ENCODE peak calls at places on chromosomes 11 and 22, in four cellular contexts. C is neural progenitor cell, A is testis, H is A673. N is an unnamed sample.

GRCh38 chr11:111939836-111940604 is 2.9 kb downstream of the DIXDC1 start:
- DNase-seq in C (no peak), A (no peak), H (no peak), N (no peak)

GRCh38 chr11:57354699-57355098 is 16.5 kb downstream of the P2RX3 start:
- DNase-seq in C (no peak), A (no peak), H (no peak), N (no peak)

GRCh38 chr11:95121687-95122086 is 32.0 kb downstream of the ENDOD1 start:
- DNase-seq in C (no peak), A (no peak), H (no peak), N (no peak)

GRCh38 chr22:40423246-40423753 is 52.9 kb downstream of the SGSM3 start:
- DNase-seq in C (no peak), A (no peak), H (no peak), N (no peak)

GRCh38 chr11:37712246-37712645 is 1114.2 kb upstream of the RAG2 start:
- DNase-seq in C (peak), A (no peak), H (peak), N (no peak)

GRCh38 chr11:44456544-44457270 is 108.8 kb upstream of the CD82 start:
- DNase-seq in C (peak), A (no peak), H (no peak), N (peak)

GRCh38 chr22:22870577-22871398 is 16.8 kb upstream of the IGLL5 start:
- DNase-seq in C (peak), A (no peak), H (no peak), N (no peak)

GRCh38 chr11:130829801-130830562 is 86.3 kb downstream of the SNX19 start:
- DNase-seq in C (no peak), A (peak), H (no peak), N (no peak)

GRCh38 chr11:72091292-72091691 is 10.6 kb downstream of the LRRC51 start:
- DNase-seq in C (peak), A (peak), H (peak), N (peak)

GRCh38 chr11:100888836-100889235 is 201.7 kb downstream of the ARHGAP42 start:
- DNase-seq in C (no peak), A (no peak), H (no peak), N (no peak)

GRCh38 chr11:129283141-129283540 is 91.0 kb upstream of the ARHGAP32 start:
- DNase-seq in C (no peak), A (no peak), H (no peak), N (no peak)

GRCh38 chr11:47987781-47988180 is 7.4 kb downstream of the PTPRJ start:
- DNase-seq in C (no peak), A (peak), H (no peak), N (no peak)

GRCh38 chr11:70378506-70379134 is 19.7 kb upstream of the CTTN start:
- DNase-seq in C (no peak), A (no peak), H (no peak), N (no peak)

GRCh38 chr11:86893235-86893634 is 62.0 kb downstream of the FZD4 start:
- DNase-seq in C (no peak), A (no peak), H (no peak), N (no peak)

GRCh38 chr11:123603666-123604065 is 50.8 kb downstream of the SCN3B start:
- DNase-seq in C (no peak), A (no peak), H (no peak), N (no peak)

GRCh38 chr22:34055525-34056200 is 135.4 kb upstream of the LARGE1 start:
- DNase-seq in C (peak), A (peak), H (peak), N (no peak)
- TF ChIP-seq CTCF in C (peak), A (no peak), H (no peak), N (no peak)

DNA sequence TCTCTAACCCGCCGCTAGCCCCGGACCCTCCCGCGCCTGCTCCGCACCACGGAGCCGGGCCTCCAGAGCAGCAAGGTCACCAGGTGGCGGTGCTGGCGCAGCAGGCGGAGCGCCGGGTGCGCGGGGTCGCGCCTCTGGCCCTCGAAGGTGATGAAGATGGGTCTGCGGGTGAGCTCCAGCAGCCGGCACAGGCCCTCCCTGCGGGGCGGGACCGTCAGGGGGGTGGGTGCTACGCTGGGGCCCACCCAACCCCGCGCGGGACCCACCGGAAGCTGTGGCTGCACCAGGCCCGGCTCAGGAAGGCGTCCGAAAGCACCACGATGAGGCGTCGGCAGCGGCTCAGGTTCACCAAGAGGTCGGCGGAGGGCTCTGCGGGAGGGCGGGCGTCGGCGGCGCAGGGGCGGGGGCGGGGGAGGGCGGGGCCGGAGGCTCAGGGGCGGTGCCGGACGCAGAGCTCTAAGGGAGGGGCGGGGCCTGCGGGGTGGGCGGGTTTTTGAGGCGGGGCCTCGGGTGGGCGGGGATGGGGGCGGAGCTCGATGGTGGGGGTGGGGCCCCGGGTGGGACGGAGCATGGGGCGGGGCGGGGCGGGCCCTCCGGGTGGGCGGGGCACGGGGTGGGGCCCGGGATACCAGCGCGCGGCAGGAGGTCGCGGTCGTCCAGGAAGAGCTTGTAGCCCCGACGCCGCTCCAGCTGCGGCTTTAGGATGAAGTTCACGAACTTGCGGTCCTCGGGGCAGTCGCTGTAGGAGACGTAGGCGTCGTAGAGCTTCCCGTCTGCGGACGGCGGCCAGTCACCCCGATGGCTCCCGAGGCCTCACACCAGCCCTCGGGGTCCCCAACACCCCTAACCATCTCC is 7.8 kb downstream of the SIGIRR start:
- DNase-seq in C (peak), A (peak), H (peak), N (peak)
- TF ChIP-seq CTCF in C (no peak), A (no peak), H (no peak), N (no peak)

GRCh38 chr11:46298699-46299424 is 21.4 kb downstream of the CREB3L1 start:
- DNase-seq in C (no peak), A (no peak), H (no peak), N (no peak)

GRCh38 chr11:46295996-46296519 is 18.6 kb downstream of the CREB3L1 start:
- DNase-seq in C (no peak), A (no peak), H (no peak), N (no peak)

GRCh38 chr11:46294365-46295309 is 17.2 kb downstream of the CREB3L1 start:
- DNase-seq in C (peak), A (peak), H (no peak), N (no peak)

GRCh38 chr11:46295312-46295995 is 18.0 kb downstream of the CREB3L1 start:
- DNase-seq in C (peak), A (peak), H (peak), N (peak)

GRCh38 chr11:46296520-46297448 is 19.3 kb downstream of the CREB3L1 start:
- DNase-seq in C (peak), A (peak), H (peak), N (peak)
- TF ChIP-seq CTCF in C (peak), A (peak), H (peak), N (peak)

DNA sequence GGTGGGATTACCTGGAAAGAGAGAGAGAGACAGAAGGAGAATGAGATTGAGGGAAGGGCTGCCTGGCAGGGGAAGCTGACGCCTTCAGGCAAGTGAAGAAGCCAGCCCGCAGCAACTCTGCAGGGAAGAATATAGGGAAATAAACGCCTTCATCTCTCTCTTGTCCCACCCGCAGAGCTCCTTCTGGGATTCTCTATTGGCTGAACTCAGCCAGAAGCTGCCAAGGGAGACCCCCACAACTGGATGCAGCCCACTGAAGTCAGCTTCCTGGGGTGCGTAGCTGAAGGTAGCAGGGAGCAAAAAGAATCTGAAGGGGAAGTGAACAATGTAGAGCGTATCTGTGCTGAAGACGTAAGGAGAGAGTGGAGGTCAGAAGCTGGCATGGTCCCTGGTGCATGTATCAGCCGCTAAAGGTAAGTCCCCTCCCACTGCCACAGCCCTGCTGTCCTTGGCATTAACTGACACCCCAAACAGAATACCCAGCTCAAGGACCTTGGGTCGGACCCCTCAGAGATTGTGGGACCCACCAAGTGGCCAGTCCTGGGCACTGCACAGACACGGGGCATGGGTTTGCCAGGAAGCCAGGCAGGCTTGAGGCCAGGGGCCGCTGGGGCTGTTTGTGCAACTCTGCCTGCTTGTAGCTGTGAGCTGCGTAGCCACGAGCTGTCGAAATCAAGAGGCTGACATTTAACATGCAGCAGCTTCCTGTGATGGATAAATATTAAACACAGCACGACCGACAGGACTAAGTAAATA is 469.9 kb downstream of the MN1 start:
- DNase-seq in C (peak), A (peak), H (peak), N (peak)
- TF ChIP-seq CTCF in C (peak), A (peak), H (peak), N (peak)

GRCh38 chr22:39017596-39018365 is 3.1 kb upstream of the APOBEC3D start:
- DNase-seq in C (no peak), A (no peak), H (no peak), N (no peak)
- TF ChIP-seq CTCF in C (peak), A (no peak), H (no peak), N (no peak)